ENCODE peak calls at places on chromosome 14, in five cellular contexts. X is neural progenitor cell, I is A673, Y is esophagus squamous epithelium, F is upper lobe of right lung. E is an unnamed sample. For H3K36me3, the result is how much of the 10 kb centered on the place peaks cover.

GRCh38 chr14:90820958-90821357 is 4.7 kb upstream of the TTC7B start:
- DNase-seq in X (no peak), I (no peak), Y (no peak), F (no peak), E (peak)

GRCh38 chr14:97956944-97957343 is 1159.8 kb downstream of the VRK1 start:
- DNase-seq in X (no peak), I (no peak), Y (no peak), F (no peak), E (no peak)

GRCh38 chr14:80906336-80906735 is 35.2 kb downstream of the CEP128 start:
- DNase-seq in X (no peak), I (no peak), Y (no peak), F (no peak), E (no peak)

GRCh38 chr14:76953196-76953945 is 75.1 kb downstream of the IRF2BPL start:
- DNase-seq in X (no peak), I (peak), Y (no peak), F (peak), E (peak)

GRCh38 chr14:73958591-73958990 is 8.5 kb downstream of the COQ6 start:
- DNase-seq in X (no peak), I (no peak), Y (no peak), F (no peak), E (no peak)

GRCh38 chr14:58663494-58664111 is 25.8 kb downstream of the DACT1 start:
- DNase-seq in X (no peak), I (peak), Y (no peak), F (no peak), E (peak)

GRCh38 chr14:33114331-33114730 is 175.7 kb downstream of the NPAS3 start:
- DNase-seq in X (no peak), I (no peak), Y (no peak), F (no peak), E (no peak)

GRCh38 chr14:69093551-69094421 is 59.1 kb downstream of the DCAF5 start:
- DNase-seq in X (peak), I (peak), Y (no peak), F (no peak), E (no peak)

GRCh38 chr14:33287204-33287603 is 348.5 kb downstream of the NPAS3 start:
- DNase-seq in X (no peak), I (peak), Y (no peak), F (no peak), E (no peak)

GRCh38 chr14:40911161-40911560 is 695.5 kb upstream of the LRFN5 start:
- DNase-seq in X (no peak), I (no peak), Y (no peak), F (no peak), E (no peak)

GRCh38 chr14:91415794-91416743 is 1.6 kb downstream of the CCDC88C start:
- DNase-seq in X (no peak), I (peak), Y (peak), F (no peak), E (peak)

GRCh38 chr14:69002069-69002468 is 23.0 kb upstream of the ACTN1 start:
- DNase-seq in X (peak), I (no peak), Y (no peak), F (no peak), E (peak)

GRCh38 chr14:104680806-104681688 is 8.4 kb upstream of the INF2 start:
- DNase-seq in X (peak), I (peak), Y (no peak), F (peak), E (peak)
- H3K4me3 ChIP-seq in X (peak), I (peak), Y (peak), F (peak), E (peak)

DNA sequence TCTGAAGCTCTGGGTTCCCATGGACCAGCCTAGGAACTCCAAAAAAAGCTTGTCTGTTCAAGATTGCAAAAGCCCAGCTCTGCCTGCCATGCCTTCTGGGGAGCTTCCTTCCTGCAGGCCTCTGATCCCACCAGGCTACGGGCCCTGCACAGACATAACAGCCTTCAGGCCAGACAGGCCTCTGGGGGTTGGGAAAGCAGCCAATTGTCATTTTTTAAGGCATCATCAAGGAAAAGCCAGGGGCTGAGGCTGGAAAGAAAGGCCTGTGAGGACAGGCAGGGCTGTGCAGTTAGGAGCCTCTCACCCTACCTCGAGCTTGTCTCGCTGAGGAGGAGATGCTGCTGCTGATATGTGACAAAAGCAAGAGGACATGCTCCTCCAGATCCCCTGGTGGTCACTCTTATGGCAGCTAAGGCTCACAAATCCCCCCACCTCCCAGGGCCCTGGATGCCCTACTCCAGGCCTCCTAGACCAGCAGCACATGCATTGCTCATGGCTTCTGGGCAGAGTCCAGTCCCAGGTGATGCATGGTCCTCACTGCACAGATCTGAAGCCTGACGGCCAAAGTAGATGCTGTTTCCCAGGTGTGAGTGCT is 2.9 kb downstream of the TMEM229B start:
- DNase-seq in X (no peak), I (peak), Y (no peak), F (no peak), E (no peak)
- TF ChIP-seq CTCF in X (no peak), I (no peak), Y (no peak), F (no peak), E (no peak)

GRCh38 chr14:67371247-67372148 is 11.4 kb downstream of the EIF2S1 start:
- DNase-seq in X (no peak), I (no peak), Y (no peak), F (no peak), E (no peak)

GRCh38 chr14:67377916-67378315 is 17.8 kb downstream of the EIF2S1 start:
- DNase-seq in X (no peak), I (no peak), Y (no peak), F (no peak), E (no peak)

GRCh38 chr14:67370830-67371229 is 10.7 kb downstream of the EIF2S1 start:
- DNase-seq in X (no peak), I (no peak), Y (no peak), F (no peak), E (no peak)

GRCh38 chr14:67372833-67373232 is 12.7 kb downstream of the EIF2S1 start:
- DNase-seq in X (no peak), I (no peak), Y (no peak), F (no peak), E (no peak)

DNA sequence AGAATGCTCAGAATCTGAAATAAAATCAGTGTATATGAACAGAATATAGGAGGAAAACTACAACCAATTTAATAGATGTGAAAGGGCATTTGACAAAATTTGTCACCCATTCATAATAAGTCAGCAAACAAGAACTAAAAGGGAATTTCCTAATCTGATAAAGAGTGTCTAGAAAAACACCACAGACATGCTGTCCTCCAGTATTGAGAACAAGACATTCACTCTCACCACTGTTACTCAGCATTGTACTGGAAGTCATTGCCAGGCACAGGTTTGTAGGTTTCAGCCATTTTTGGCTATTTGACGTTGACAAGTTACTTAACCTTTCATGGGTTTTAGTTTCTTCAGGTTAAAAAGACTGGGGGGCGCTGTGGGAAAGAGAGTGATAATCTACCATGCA is 13.2 kb downstream of the EIF2S1 start:
- DNase-seq in X (no peak), I (no peak), Y (no peak), F (no peak), E (no peak)
- H3K36me3 ChIP-seq in X (under half), I (half or more), Y (half or more), F (half or more), E (under half)

DNA sequence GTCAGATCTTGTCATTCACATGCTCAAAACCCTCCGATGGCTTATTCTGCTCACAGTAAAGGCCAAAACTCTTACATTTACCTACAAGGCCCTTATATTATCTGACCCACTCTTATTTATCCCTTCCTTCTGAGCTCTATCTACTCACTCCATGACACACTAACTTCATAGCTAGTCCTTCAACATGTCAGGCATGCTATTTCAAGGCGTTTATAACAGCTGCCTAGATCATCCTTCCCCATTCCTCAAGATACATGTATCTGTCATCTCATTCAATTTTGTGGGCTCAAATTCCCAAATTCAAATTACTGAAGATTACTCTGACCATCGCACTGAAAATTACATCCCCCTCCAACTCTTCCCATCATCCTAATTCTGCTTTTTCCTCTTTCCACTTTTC is 6.9 kb downstream of the MIS18BP1 start:
- DNase-seq in X (no peak), I (no peak), Y (no peak), F (no peak), E (no peak)
- H3K4me3 ChIP-seq in X (no peak), I (no peak), Y (no peak), F (no peak), E (no peak)

DNA sequence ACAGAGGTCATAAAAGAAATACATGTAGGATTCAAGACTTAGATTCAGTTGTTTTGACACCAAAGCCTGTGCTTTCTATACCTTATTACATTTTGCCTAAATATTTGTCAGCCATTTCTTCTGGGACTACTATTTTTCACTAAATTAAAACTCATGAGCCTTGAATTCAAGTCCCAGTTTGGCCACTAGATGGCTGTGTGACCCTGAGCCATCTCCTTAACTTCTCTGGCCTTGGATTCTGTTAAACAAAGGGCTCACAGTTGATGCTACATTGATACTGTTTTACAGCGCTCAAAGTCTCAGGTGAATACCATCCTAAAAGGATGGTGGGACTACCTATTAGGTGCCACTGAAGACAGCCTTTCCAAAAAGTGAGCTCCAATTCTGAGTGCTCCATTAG is 39.6 kb upstream of the CCDC198 start:
- DNase-seq in X (peak), I (peak), Y (no peak), F (no peak), E (peak)
- TF ChIP-seq CTCF in X (peak), I (peak), Y (peak), F (peak), E (peak)

E was measured in bronchial epithelial cell.